ENCODE peak calls at places on chromosome 20, in five cellular contexts. One of them, this sample, is unnamed.
A peak's percentile ranks its signal among the peaks of the same experiment; 100 is the strongest.

GRCh38 chr20:16691381-16691780 is 38.4 kb upstream of the SNRPB2 start:
- DNase-seq in naive thymus-derived CD8-positive, alpha-beta T cell: no peak
- DNase-seq in left cardiac atrium: no peak
- DNase-seq in stimulated activated CD8-positive, alpha-beta memory T cell treated with anti-CD3 and anti-CD28 coated beads, Interleukin-7, amount 100 ng/mL, for 1 hour: no peak
- DNase-seq in GOT3: no peak
- DNase-seq in this sample: no peak

GRCh38 chr20:10646886-10647420 is 26.8 kb downstream of the JAG1 start:
- DNase-seq in naive thymus-derived CD8-positive, alpha-beta T cell: no peak
- DNase-seq in left cardiac atrium: peak; percentile 20
- DNase-seq in stimulated activated CD8-positive, alpha-beta memory T cell treated with anti-CD3 and anti-CD28 coated beads, Interleukin-7, amount 100 ng/mL, for 1 hour: no peak
- DNase-seq in GOT3: no peak
- DNase-seq in this sample: no peak

GRCh38 chr20:61307686-61308085 is 55.6 kb downstream of the CDH4 start:
- DNase-seq in naive thymus-derived CD8-positive, alpha-beta T cell: no peak
- DNase-seq in left cardiac atrium: peak; percentile 43
- DNase-seq in stimulated activated CD8-positive, alpha-beta memory T cell treated with anti-CD3 and anti-CD28 coated beads, Interleukin-7, amount 100 ng/mL, for 1 hour: no peak
- DNase-seq in GOT3: no peak
- DNase-seq in this sample: no peak

GRCh38 chr20:43710370-43711044 is 16.3 kb downstream of the GTSF1L start:
- DNase-seq in naive thymus-derived CD8-positive, alpha-beta T cell: no peak
- DNase-seq in left cardiac atrium: no peak
- DNase-seq in stimulated activated CD8-positive, alpha-beta memory T cell treated with anti-CD3 and anti-CD28 coated beads, Interleukin-7, amount 100 ng/mL, for 1 hour: no peak
- DNase-seq in GOT3: no peak
- DNase-seq in this sample: no peak

GRCh38 chr20:41265931-41266330 is 51.6 kb downstream of the ZHX3 start:
- DNase-seq in naive thymus-derived CD8-positive, alpha-beta T cell: no peak
- DNase-seq in left cardiac atrium: no peak
- DNase-seq in stimulated activated CD8-positive, alpha-beta memory T cell treated with anti-CD3 and anti-CD28 coated beads, Interleukin-7, amount 100 ng/mL, for 1 hour: no peak
- DNase-seq in GOT3: no peak
- DNase-seq in this sample: no peak

GRCh38 chr20:41533537-41534136 is 84.5 kb downstream of the CHD6 start:
- DNase-seq in naive thymus-derived CD8-positive, alpha-beta T cell: no peak
- DNase-seq in left cardiac atrium: no peak
- DNase-seq in stimulated activated CD8-positive, alpha-beta memory T cell treated with anti-CD3 and anti-CD28 coated beads, Interleukin-7, amount 100 ng/mL, for 1 hour: no peak
- DNase-seq in GOT3: no peak
- DNase-seq in this sample: no peak

GRCh38 chr20:610130-611046 is at the start of gene TCF15:
- DNase-seq in naive thymus-derived CD8-positive, alpha-beta T cell: no peak
- DNase-seq in left cardiac atrium: peak; percentile 69
- DNase-seq in stimulated activated CD8-positive, alpha-beta memory T cell treated with anti-CD3 and anti-CD28 coated beads, Interleukin-7, amount 100 ng/mL, for 1 hour: no peak
- DNase-seq in GOT3: no peak
- DNase-seq in this sample: no peak

GRCh38 chr20:62782149-62782892 is 14.0 kb upstream of the MRGBP start:
- DNase-seq in naive thymus-derived CD8-positive, alpha-beta T cell: no peak
- DNase-seq in left cardiac atrium: no peak
- DNase-seq in stimulated activated CD8-positive, alpha-beta memory T cell treated with anti-CD3 and anti-CD28 coated beads, Interleukin-7, amount 100 ng/mL, for 1 hour: no peak
- DNase-seq in GOT3: no peak
- DNase-seq in this sample: no peak

GRCh38 chr20:36775196-36775595 is 1.6 kb upstream of the DSN1 start:
- DNase-seq in naive thymus-derived CD8-positive, alpha-beta T cell: no peak
- DNase-seq in left cardiac atrium: no peak
- DNase-seq in stimulated activated CD8-positive, alpha-beta memory T cell treated with anti-CD3 and anti-CD28 coated beads, Interleukin-7, amount 100 ng/mL, for 1 hour: no peak
- DNase-seq in GOT3: no peak
- DNase-seq in this sample: no peak

GRCh38 chr20:63087872-63088680 is 81.3 kb upstream of the BHLHE23 start:
- DNase-seq in naive thymus-derived CD8-positive, alpha-beta T cell: no peak
- DNase-seq in left cardiac atrium: peak; percentile 4
- DNase-seq in stimulated activated CD8-positive, alpha-beta memory T cell treated with anti-CD3 and anti-CD28 coated beads, Interleukin-7, amount 100 ng/mL, for 1 hour: no peak
- DNase-seq in GOT3: no peak
- DNase-seq in this sample: no peak

GRCh38 chr20:37852666-37853065 is 50.3 kb upstream of the VSTM2L start:
- DNase-seq in naive thymus-derived CD8-positive, alpha-beta T cell: no peak
- DNase-seq in left cardiac atrium: no peak
- DNase-seq in stimulated activated CD8-positive, alpha-beta memory T cell treated with anti-CD3 and anti-CD28 coated beads, Interleukin-7, amount 100 ng/mL, for 1 hour: no peak
- DNase-seq in GOT3: no peak
- DNase-seq in this sample: no peak

GRCh38 chr20:41413169-41413568 is 46.6 kb upstream of the EMILIN3 start:
- DNase-seq in naive thymus-derived CD8-positive, alpha-beta T cell: no peak
- DNase-seq in left cardiac atrium: no peak
- DNase-seq in stimulated activated CD8-positive, alpha-beta memory T cell treated with anti-CD3 and anti-CD28 coated beads, Interleukin-7, amount 100 ng/mL, for 1 hour: no peak
- DNase-seq in GOT3: no peak
- DNase-seq in this sample: no peak

GRCh38 chr20:33785503-33785902 is 25.6 kb upstream of the CHMP4B start:
- DNase-seq in naive thymus-derived CD8-positive, alpha-beta T cell: no peak
- DNase-seq in left cardiac atrium: no peak
- DNase-seq in stimulated activated CD8-positive, alpha-beta memory T cell treated with anti-CD3 and anti-CD28 coated beads, Interleukin-7, amount 100 ng/mL, for 1 hour: no peak
- DNase-seq in GOT3: no peak
- DNase-seq in this sample: no peak

GRCh38 chr20:44586289-44586911 is 4.0 kb downstream of the PKIG start:
- DNase-seq in naive thymus-derived CD8-positive, alpha-beta T cell: no peak
- DNase-seq in left cardiac atrium: no peak
- DNase-seq in stimulated activated CD8-positive, alpha-beta memory T cell treated with anti-CD3 and anti-CD28 coated beads, Interleukin-7, amount 100 ng/mL, for 1 hour: no peak
- DNase-seq in GOT3: no peak
- DNase-seq in this sample: no peak

GRCh38 chr20:50957798-50958732 is at the start of gene DPM1:
- DNase-seq in naive thymus-derived CD8-positive, alpha-beta T cell: peak; percentile 88
- DNase-seq in left cardiac atrium: peak; percentile 90
- DNase-seq in stimulated activated CD8-positive, alpha-beta memory T cell treated with anti-CD3 and anti-CD28 coated beads, Interleukin-7, amount 100 ng/mL, for 1 hour: peak; percentile 83
- DNase-seq in GOT3: peak; percentile 91
- DNase-seq in this sample: peak; percentile 95

GRCh38 chr20:64188682-64189529 is 24.7 kb downstream of the MYT1 start:
- DNase-seq in naive thymus-derived CD8-positive, alpha-beta T cell: no peak
- DNase-seq in left cardiac atrium: no peak
- DNase-seq in stimulated activated CD8-positive, alpha-beta memory T cell treated with anti-CD3 and anti-CD28 coated beads, Interleukin-7, amount 100 ng/mL, for 1 hour: no peak
- DNase-seq in GOT3: no peak
- DNase-seq in this sample: no peak